ENCODE peak calls at places on chromosomes 16 and 17, in six cellular contexts. V, C, T, G, F and Z are unnamed samples.

GRCh38 chr16:22098538-22099255 is 6.4 kb downstream of the VWA3A start:
- DNase-seq in F (peak; percentile 49), T (peak; percentile 12), V (peak; percentile 75), C (peak; percentile 44), G (no peak), Z (no peak)

GRCh38 chr16:85927326-85927725 is 28.4 kb downstream of the IRF8 start:
- DNase-seq in G (no peak), V (no peak), F (no peak), T (no peak), C (no peak), Z (no peak)

GRCh38 chr17:79011451-79012147 is 2.0 kb upstream of the CANT1 start:
- DNase-seq in F (no peak), C (peak; percentile 85), V (no peak), T (no peak), G (no peak), Z (peak; percentile 13)

GRCh38 chr17:62094175-62094574 is 29.1 kb upstream of the MED13 start:
- DNase-seq in T (no peak), G (no peak), F (no peak), C (peak; percentile 8), V (no peak), Z (no peak)

GRCh38 chr17:10744509-10745000 is 14.7 kb upstream of the TMEM220 start:
- DNase-seq in T (no peak), F (no peak), C (no peak), V (no peak), G (peak; percentile 71), Z (no peak)

GRCh38 chr17:60508384-60508980 is 17.6 kb downstream of the APPBP2 start:
- DNase-seq in T (no peak), F (no peak), V (no peak), C (no peak), G (no peak), Z (no peak)

GRCh38 chr17:81329279-81329926 is 34.3 kb upstream of the SLC38A10 start:
- DNase-seq in F (no peak), C (peak; percentile 92), G (peak; percentile 80), V (peak; percentile 65), T (peak; percentile 72), Z (peak; percentile 90)

GRCh38 chr17:67435122-67435521 is 58.0 kb downstream of the PITPNC1 start:
- DNase-seq in V (no peak), T (no peak), C (no peak), G (peak; percentile 34), F (no peak), Z (no peak)

GRCh38 chr16:83118365-83118764 is 491.6 kb downstream of the CDH13 start:
- DNase-seq in V (no peak), C (peak; percentile 47), G (no peak), T (no peak), F (no peak), Z (no peak)

GRCh38 chr16:68116256-68116853 is 31.2 kb downstream of the NFATC3 start:
- DNase-seq in F (no peak), V (no peak), C (peak; percentile 51), G (no peak), T (no peak), Z (no peak)

GRCh38 chr16:48542020-48542473 is 67.9 kb downstream of the N4BP1 start:
- DNase-seq in T (peak; percentile 37), F (peak; percentile 30), C (peak; percentile 54), G (no peak), V (peak; percentile 47), Z (peak; percentile 88)

GRCh38 chr16:66373667-66374066 is 7.2 kb downstream of the CDH5 start:
- DNase-seq in C (no peak), F (no peak), T (no peak), G (no peak), V (no peak), Z (no peak)

GRCh38 chr17:29617125-29617480 is 5.6 kb downstream of the CORO6 start:
- DNase-seq in G (peak; percentile 83), V (peak; percentile 87), F (peak; percentile 71), C (peak; percentile 38), T (peak; percentile 56), Z (peak; percentile 94)

GRCh38 chr16:52741386-52741785 is 194.4 kb upstream of the TOX3 start:
- DNase-seq in V (peak; percentile 59), T (no peak), F (no peak), G (no peak), C (no peak), Z (no peak)

GRCh38 chr17:57629470-57629869 is 115.6 kb downstream of the CCDC182 start:
- DNase-seq in T (no peak), G (no peak), C (no peak), F (no peak), V (no peak), Z (peak; percentile 30)

GRCh38 chr17:29581583-29582253 is 7.7 kb downstream of the GIT1 start:
- DNase-seq in C (no peak), T (no peak), G (no peak), V (no peak), F (no peak), Z (no peak)

GRCh38 chr16:57622361-57623250 is 5.8 kb upstream of the ADGRG1 start:
- DNase-seq in T (no peak), F (no peak), G (no peak), C (no peak), V (no peak), Z (peak; percentile 60)

GRCh38 chr17:4161560-4162221 is 18.7 kb downstream of the CYB5D2 start:
- DNase-seq in V (peak; percentile 52), C (no peak), G (no peak), F (no peak), T (no peak), Z (no peak)

GRCh38 chr16:67115649-67116048 is 5.9 kb downstream of the PHAF1 start:
- DNase-seq in G (no peak), C (peak; percentile 95), V (no peak), T (no peak), F (no peak), Z (no peak)

GRCh38 chr16:70685061-70685937 is 554 bp downstream of the MTSS2 start:
- DNase-seq in T (no peak), C (no peak), F (peak; percentile 47), G (no peak), V (no peak), Z (peak; percentile 80)

DNA sequence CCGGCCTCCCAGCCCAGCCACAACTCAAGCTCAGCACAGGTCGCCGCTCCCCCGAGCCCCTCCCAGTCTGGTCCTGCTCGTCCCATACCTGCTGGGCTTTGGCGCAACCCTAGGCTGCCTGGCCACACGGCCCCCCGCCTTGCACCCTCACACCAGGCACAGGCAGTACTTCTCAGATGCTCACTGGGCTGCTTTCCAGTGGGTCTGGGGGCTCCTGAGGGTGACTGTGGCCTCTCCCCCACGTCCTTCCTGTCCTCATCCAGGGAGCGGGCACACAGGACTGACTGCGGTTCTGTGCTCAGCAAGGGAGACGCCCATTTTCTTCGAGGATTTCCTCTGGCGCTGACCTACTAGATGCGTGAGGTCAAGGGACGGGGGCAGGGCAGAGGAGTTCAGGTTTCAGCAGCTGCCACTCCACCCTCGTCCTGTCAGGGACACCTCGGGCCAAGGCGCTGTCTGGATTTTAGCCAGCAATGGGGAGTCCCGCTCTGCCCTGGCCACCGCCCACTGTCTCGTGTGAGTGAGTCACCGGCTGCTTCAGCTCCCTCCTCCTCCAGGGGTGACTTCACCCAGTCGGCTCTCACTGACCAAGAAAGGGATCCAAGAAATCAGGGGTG is 115.8 kb downstream of the NPIPB11 start:
- DNase-seq in C (peak; percentile 92), V (peak; percentile 76), G (peak; percentile 95), T (peak; percentile 95), F (peak; percentile 84), Z (peak; percentile 98)
- H3K27ac ChIP-seq in C (peak overlapping the region; percentile 84), V (no peak overlapping the region), G (peak overlapping the region; percentile 66), T (peak overlapping the region; percentile 63), F (peak overlapping the region; percentile 60), Z (no peak overlapping the region)

GRCh38 chr16:17084134-17084533 is 386.6 kb downstream of the XYLT1 start:
- DNase-seq in F (peak; percentile 54), G (no peak), C (no peak), T (no peak), V (peak; percentile 63), Z (no peak)
- H3K27ac ChIP-seq in F (no peak overlapping the region), G (no peak overlapping the region), C (no peak overlapping the region), T (no peak overlapping the region), V (peak overlapping the region; percentile 75), Z (no peak overlapping the region)

DNA sequence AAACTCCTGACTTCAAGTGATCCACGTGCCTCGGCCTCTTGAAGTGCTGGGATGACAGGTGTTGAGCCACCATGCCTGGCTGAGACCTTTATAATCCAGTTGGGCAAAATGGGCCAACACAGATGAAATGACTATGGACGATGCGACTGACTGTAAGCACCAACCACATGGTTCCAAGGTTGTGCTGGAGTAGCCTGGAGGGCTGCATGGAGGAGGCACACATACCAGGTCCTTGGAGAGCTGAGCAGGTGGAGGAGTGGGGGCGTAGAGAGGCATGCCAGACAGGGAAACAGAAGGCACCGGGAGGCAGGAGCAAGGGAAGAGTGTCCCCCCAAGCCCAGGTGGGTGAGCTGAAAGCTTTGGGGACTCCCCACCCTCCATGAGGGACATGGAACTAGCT is 85.2 kb downstream of the ABR start:
- DNase-seq in F (no peak), V (no peak), G (no peak), C (no peak), T (no peak), Z (no peak)
- H3K27ac ChIP-seq in F (no peak overlapping the region), V (no peak overlapping the region), G (peak overlapping the region; percentile 89), C (no peak overlapping the region), T (peak overlapping the region; percentile 86), Z (no peak overlapping the region)

GRCh38 chr16:84520778-84521770 is 16.6 kb upstream of the MEAK7 start:
- DNase-seq in G (no peak), C (no peak), T (no peak), V (no peak), F (no peak), Z (no peak)
- H3K27ac ChIP-seq in G (no peak overlapping the region), C (no peak overlapping the region), T (no peak overlapping the region), V (no peak overlapping the region), F (no peak overlapping the region), Z (no peak overlapping the region)